ENCODE peak calls at places on chromosomes 2 and 18, in five cellular contexts. B is gastrocnemius medialis; T is stomach; K is CD4-positive, alpha-beta T cell; Q is ureter. H is an unnamed sample.

GRCh38 chr2:125397535-125398251 is 1258.3 kb upstream of the GYPC start:
- DNase-seq in T (no peak), K (no peak), B (no peak), Q (no peak), H (no peak)

GRCh38 chr2:151781642-151782041 is 46.6 kb downstream of the ARL5A start:
- DNase-seq in T (no peak), K (no peak), B (no peak), Q (no peak), H (no peak)

GRCh38 chr18:36321636-36322407 is 24.3 kb downstream of the FHOD3 start:
- DNase-seq in T (no peak), B (no peak), Q (no peak), K (no peak), H (no peak)

GRCh38 chr18:8611916-8612576 is 2.8 kb downstream of the RAB12 start:
- DNase-seq in T (no peak), Q (peak; percentile 47), K (no peak), B (no peak), H (no peak)

GRCh38 chr18:48153641-48154481 is 223.4 kb upstream of the SMAD2 start:
- DNase-seq in K (no peak), Q (no peak), T (peak; percentile 26), B (no peak), H (no peak)

GRCh38 chr2:127651381-127651809 is 5.4 kb downstream of the GPR17 start:
- DNase-seq in K (no peak), Q (no peak), T (no peak), B (no peak), H (no peak)

GRCh38 chr2:175207741-175208438 is 26.4 kb upstream of the ATP5MC3 start:
- DNase-seq in Q (no peak), B (peak; percentile 22), T (peak; percentile 83), K (no peak), H (no peak)

GRCh38 chr18:28095631-28096030 is 81.3 kb downstream of the CDH2 start:
- DNase-seq in B (no peak), T (no peak), K (no peak), Q (no peak), H (no peak)

GRCh38 chr18:25669741-25670140 is 317.8 kb upstream of the ZNF521 start:
- DNase-seq in Q (no peak), B (no peak), K (no peak), T (no peak), H (no peak)

GRCh38 chr2:236974206-236974605 is 111.5 kb upstream of the COPS8 start:
- DNase-seq in B (no peak), T (no peak), Q (no peak), K (no peak), H (no peak)

GRCh38 chr2:47818777-47819176 is 35.8 kb downstream of the MSH6 start:
- DNase-seq in B (no peak), T (no peak), Q (no peak), K (no peak), H (no peak)

GRCh38 chr2:170425291-170425751 is 247.4 kb downstream of the MYO3B start:
- DNase-seq in T (no peak), B (no peak), K (no peak), Q (no peak), H (no peak)

GRCh38 chr2:215756351-215756731 is 257.0 kb downstream of the MREG start:
- DNase-seq in T (no peak), Q (no peak), B (no peak), K (no peak), H (no peak)

GRCh38 chr18:70453058-70453775 is 164.4 kb downstream of the SOCS6 start:
- DNase-seq in T (no peak), B (no peak), Q (no peak), K (no peak), H (no peak)

GRCh38 chr2:6113796-6114195 is 421.6 kb downstream of the SOX11 start:
- DNase-seq in K (no peak), Q (no peak), T (no peak), B (no peak), H (no peak)